ENCODE peak calls at places on chromosomes 12 and 14, in nine cellular contexts. O, E, G, I, A, F, N, K and V are unnamed samples.

GRCh38 chr12:52181757-52182156 is 10.1 kb downstream of the KRT80 start:
- DNase-seq in I (no peak), F (peak; percentile 66), E (no peak), A (peak; percentile 60), N (peak; percentile 65), K (peak; percentile 88), O (no peak), G (no peak), V (peak; percentile 67)

GRCh38 chr14:105255021-105255507 is 6.7 kb downstream of the BTBD6 start:
- DNase-seq in I (no peak), O (no peak), F (peak; percentile 12), N (peak; percentile 63), A (no peak), K (no peak), E (no peak), G (no peak), V (no peak)

GRCh38 chr14:49044981-49045380 is 541.2 kb downstream of the RPS29 start:
- DNase-seq in G (no peak), N (no peak), E (no peak), A (no peak), O (no peak), F (no peak), I (no peak), K (no peak), V (no peak)

GRCh38 chr14:76701436-76701835 is 59.8 kb upstream of the VASH1 start:
- DNase-seq in N (no peak), O (no peak), F (no peak), E (no peak), K (no peak), G (no peak), I (no peak), A (no peak), V (no peak)

GRCh38 chr12:67355428-67356385 is 86.5 kb downstream of the CAND1 start:
- DNase-seq in O (no peak), G (peak; percentile 36), F (peak; percentile 81), K (peak; percentile 89), N (peak; percentile 73), E (peak; percentile 71), A (peak; percentile 76), I (peak; percentile 74), V (peak; percentile 19)

GRCh38 chr12:15227004-15227679 is 5.9 kb upstream of the RERG start:
- DNase-seq in K (peak; percentile 48), E (peak; percentile 85), F (peak; percentile 88), O (no peak), I (peak; percentile 41), A (peak; percentile 12), G (no peak), N (peak; percentile 56), V (peak; percentile 28)

GRCh38 chr12:57149309-57149900 is 2.0 kb upstream of the LRP1-AS start:
- DNase-seq in I (no peak), O (no peak), E (no peak), K (no peak), F (peak; percentile 90), N (peak; percentile 89), G (no peak), A (no peak), V (no peak)

GRCh38 chr12:72543777-72544467 is 271.8 kb downstream of the TRHDE start:
- DNase-seq in F (no peak), N (no peak), G (no peak), A (no peak), K (peak; percentile 84), E (no peak), O (no peak), I (no peak), V (no peak)

GRCh38 chr14:97781961-97782360 is 984.8 kb downstream of the VRK1 start:
- DNase-seq in I (no peak), G (no peak), O (no peak), K (no peak), A (no peak), E (no peak), N (no peak), F (no peak), V (no peak)

GRCh38 chr14:101503431-101504095 is 57.7 kb upstream of the DIO3 start:
- DNase-seq in O (no peak), G (no peak), N (no peak), K (no peak), F (no peak), A (no peak), I (no peak), E (no peak), V (no peak)